ENCODE peak calls at places on chromosomes 4 and X, in ten cellular contexts. One of them, this sample, is unnamed.

GRCh38 chr4:123676550-123677229 is 280.1 kb downstream of the SPRY1 start:
- DNase-seq in adipocyte: no peak
- DNase-seq in testis: no peak
- DNase-seq in psoas muscle: no peak
- DNase-seq in right atrium auricular region: no peak
- DNase-seq in fibroblast of mammary gland: no peak
- DNase-seq in uterus: no peak
- DNase-seq in GM12864: no peak
- DNase-seq in colonic mucosa: no peak
- DNase-seq in upper lobe of right lung: no peak
- DNase-seq in this sample: no peak

GRCh38 chr4:149291463-149291862 is 524.2 kb downstream of the IQCM start:
- DNase-seq in adipocyte: peak
- DNase-seq in testis: no peak
- DNase-seq in psoas muscle: no peak
- DNase-seq in right atrium auricular region: no peak
- DNase-seq in fibroblast of mammary gland: peak
- DNase-seq in uterus: no peak
- DNase-seq in GM12864: no peak
- DNase-seq in colonic mucosa: no peak
- DNase-seq in upper lobe of right lung: no peak
- DNase-seq in this sample: peak

GRCh38 chrX:151796576-151796975 is 62.0 kb downstream of the CNGA2 start:
- DNase-seq in adipocyte: no peak
- DNase-seq in testis: no peak
- DNase-seq in psoas muscle: no peak
- DNase-seq in right atrium auricular region: peak
- DNase-seq in fibroblast of mammary gland: no peak
- DNase-seq in uterus: no peak
- DNase-seq in GM12864: no peak
- DNase-seq in colonic mucosa: no peak
- DNase-seq in upper lobe of right lung: no peak
- DNase-seq in this sample: no peak

GRCh38 chr4:94446386-94446785 is 5.4 kb upstream of the PDLIM5 start:
- DNase-seq in adipocyte: peak
- DNase-seq in testis: no peak
- DNase-seq in psoas muscle: no peak
- DNase-seq in right atrium auricular region: no peak
- DNase-seq in fibroblast of mammary gland: peak
- DNase-seq in uterus: no peak
- DNase-seq in GM12864: no peak
- DNase-seq in colonic mucosa: no peak
- DNase-seq in upper lobe of right lung: no peak
- DNase-seq in this sample: peak

GRCh38 chrX:3501833-3502535 is 155.5 kb upstream of the MXRA5 start:
- DNase-seq in adipocyte: peak
- DNase-seq in testis: no peak
- DNase-seq in psoas muscle: peak
- DNase-seq in right atrium auricular region: no peak
- DNase-seq in fibroblast of mammary gland: peak
- DNase-seq in uterus: no peak
- DNase-seq in GM12864: no peak
- DNase-seq in colonic mucosa: no peak
- DNase-seq in upper lobe of right lung: no peak
- DNase-seq in this sample: peak

GRCh38 chr4:74038161-74039064 is at the start of gene CXCL3:
- DNase-seq in adipocyte: peak
- DNase-seq in testis: peak
- DNase-seq in psoas muscle: peak
- DNase-seq in right atrium auricular region: peak
- DNase-seq in fibroblast of mammary gland: peak
- DNase-seq in uterus: peak
- DNase-seq in GM12864: no peak
- DNase-seq in colonic mucosa: peak
- DNase-seq in upper lobe of right lung: peak
- DNase-seq in this sample: no peak

GRCh38 chr4:856468-856901 is 30.6 kb upstream of the CPLX1 start:
- DNase-seq in adipocyte: no peak
- DNase-seq in testis: no peak
- DNase-seq in psoas muscle: peak
- DNase-seq in right atrium auricular region: no peak
- DNase-seq in fibroblast of mammary gland: no peak
- DNase-seq in uterus: no peak
- DNase-seq in GM12864: no peak
- DNase-seq in colonic mucosa: no peak
- DNase-seq in upper lobe of right lung: peak
- DNase-seq in this sample: no peak

GRCh38 chrX:110734894-110735541 is 60.6 kb downstream of the CHRDL1 start:
- DNase-seq in adipocyte: peak
- DNase-seq in testis: no peak
- DNase-seq in psoas muscle: no peak
- DNase-seq in right atrium auricular region: no peak
- DNase-seq in fibroblast of mammary gland: peak
- DNase-seq in uterus: no peak
- DNase-seq in GM12864: no peak
- DNase-seq in colonic mucosa: no peak
- DNase-seq in upper lobe of right lung: no peak
- DNase-seq in this sample: peak

GRCh38 chr4:48989461-48990203 is 3.6 kb downstream of the CWH43 start:
- DNase-seq in adipocyte: no peak
- DNase-seq in testis: no peak
- DNase-seq in psoas muscle: no peak
- DNase-seq in right atrium auricular region: no peak
- DNase-seq in fibroblast of mammary gland: no peak
- DNase-seq in uterus: no peak
- DNase-seq in GM12864: no peak
- DNase-seq in colonic mucosa: peak
- DNase-seq in upper lobe of right lung: no peak
- DNase-seq in this sample: no peak

GRCh38 chr4:184775854-184776555 is 42.1 kb upstream of the CENPU start:
- DNase-seq in adipocyte: no peak
- DNase-seq in testis: no peak
- DNase-seq in psoas muscle: no peak
- DNase-seq in right atrium auricular region: no peak
- DNase-seq in fibroblast of mammary gland: no peak
- DNase-seq in uterus: no peak
- DNase-seq in GM12864: no peak
- DNase-seq in colonic mucosa: no peak
- DNase-seq in upper lobe of right lung: no peak
- DNase-seq in this sample: no peak

GRCh38 chr4:16843831-16844508 is 54.5 kb downstream of the LDB2 start:
- DNase-seq in adipocyte: peak
- DNase-seq in testis: no peak
- DNase-seq in psoas muscle: no peak
- DNase-seq in right atrium auricular region: no peak
- DNase-seq in fibroblast of mammary gland: peak
- DNase-seq in uterus: no peak
- DNase-seq in GM12864: no peak
- DNase-seq in colonic mucosa: no peak
- DNase-seq in upper lobe of right lung: no peak
- DNase-seq in this sample: peak

GRCh38 chr4:102554482-102554881 is 53.3 kb downstream of the NFKB1 start:
- DNase-seq in adipocyte: no peak
- DNase-seq in testis: no peak
- DNase-seq in psoas muscle: peak
- DNase-seq in right atrium auricular region: peak
- DNase-seq in fibroblast of mammary gland: peak
- DNase-seq in uterus: peak
- DNase-seq in GM12864: no peak
- DNase-seq in colonic mucosa: no peak
- DNase-seq in upper lobe of right lung: no peak
- DNase-seq in this sample: peak

GRCh38 chrX:18664947-18665346 is 7.0 kb downstream of the RS1 start:
- DNase-seq in adipocyte: no peak
- DNase-seq in testis: no peak
- DNase-seq in psoas muscle: no peak
- DNase-seq in right atrium auricular region: no peak
- DNase-seq in fibroblast of mammary gland: no peak
- DNase-seq in uterus: no peak
- DNase-seq in GM12864: no peak
- DNase-seq in colonic mucosa: no peak
- DNase-seq in upper lobe of right lung: no peak
- DNase-seq in this sample: no peak

GRCh38 chr4:184955116-184955515 is 63.2 kb upstream of the HELT start:
- DNase-seq in adipocyte: no peak
- DNase-seq in testis: no peak
- DNase-seq in psoas muscle: no peak
- DNase-seq in right atrium auricular region: no peak
- DNase-seq in fibroblast of mammary gland: no peak
- DNase-seq in uterus: no peak
- DNase-seq in GM12864: no peak
- DNase-seq in colonic mucosa: peak
- DNase-seq in upper lobe of right lung: no peak
- DNase-seq in this sample: no peak

GRCh38 chr4:52864816-52865215 is 2.7 kb downstream of the RASL11B start:
- DNase-seq in adipocyte: peak
- DNase-seq in testis: peak
- DNase-seq in psoas muscle: no peak
- DNase-seq in right atrium auricular region: no peak
- DNase-seq in fibroblast of mammary gland: no peak
- DNase-seq in uterus: no peak
- DNase-seq in GM12864: no peak
- DNase-seq in colonic mucosa: no peak
- DNase-seq in upper lobe of right lung: no peak
- DNase-seq in this sample: no peak

GRCh38 chrX:71103110-71103983 is 3.2 kb downstream of the CXorf65 start:
- DNase-seq in adipocyte: no peak
- DNase-seq in testis: no peak
- DNase-seq in psoas muscle: no peak
- DNase-seq in right atrium auricular region: no peak
- DNase-seq in fibroblast of mammary gland: no peak
- DNase-seq in uterus: no peak
- DNase-seq in GM12864: no peak
- DNase-seq in colonic mucosa: peak
- DNase-seq in upper lobe of right lung: no peak
- DNase-seq in this sample: no peak
- H3K4me3 ChIP-seq in adipocyte: no peak
- H3K4me3 ChIP-seq in testis: no peak
- H3K4me3 ChIP-seq in psoas muscle: no peak
- H3K4me3 ChIP-seq in right atrium auricular region: no peak
- H3K4me3 ChIP-seq in fibroblast of mammary gland: no peak
- H3K4me3 ChIP-seq in uterus: no peak
- H3K4me3 ChIP-seq in GM12864: no peak
- H3K4me3 ChIP-seq in colonic mucosa: no peak
- H3K4me3 ChIP-seq in upper lobe of right lung: no peak
- H3K4me3 ChIP-seq in this sample: no peak

DNA sequence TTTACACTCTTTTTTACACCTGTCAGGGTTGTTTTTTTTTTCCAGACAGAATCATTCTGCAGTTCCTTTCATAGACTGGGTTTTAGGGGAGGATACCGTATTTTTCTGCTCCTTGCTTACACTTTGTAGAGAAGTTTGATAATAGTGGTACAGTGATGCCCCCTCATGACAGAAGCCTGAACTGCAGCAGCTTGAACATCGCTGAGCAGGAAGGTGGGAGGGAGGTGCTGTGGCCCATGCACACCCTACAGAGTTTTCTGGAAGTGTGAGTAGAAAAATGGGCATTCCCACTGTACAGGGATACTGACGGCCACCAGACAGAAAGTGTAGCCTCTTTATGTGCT is 54.5 kb downstream of the RAB40A start:
- DNase-seq in adipocyte: peak
- DNase-seq in testis: peak
- DNase-seq in psoas muscle: peak
- DNase-seq in right atrium auricular region: peak
- DNase-seq in fibroblast of mammary gland: peak
- DNase-seq in uterus: peak
- DNase-seq in GM12864: peak
- DNase-seq in colonic mucosa: peak
- DNase-seq in upper lobe of right lung: peak
- DNase-seq in this sample: no peak
- H3K4me3 ChIP-seq in adipocyte: peak
- H3K4me3 ChIP-seq in testis: no peak
- H3K4me3 ChIP-seq in psoas muscle: peak
- H3K4me3 ChIP-seq in right atrium auricular region: peak
- H3K4me3 ChIP-seq in fibroblast of mammary gland: peak
- H3K4me3 ChIP-seq in uterus: peak
- H3K4me3 ChIP-seq in GM12864: peak
- H3K4me3 ChIP-seq in colonic mucosa: peak
- H3K4me3 ChIP-seq in upper lobe of right lung: peak
- H3K4me3 ChIP-seq in this sample: no peak

GRCh38 chr4:38065181-38065580 is 105.0 kb downstream of the PTTG2 start:
- DNase-seq in adipocyte: no peak
- DNase-seq in testis: no peak
- DNase-seq in psoas muscle: no peak
- DNase-seq in right atrium auricular region: no peak
- DNase-seq in fibroblast of mammary gland: no peak
- DNase-seq in uterus: no peak
- DNase-seq in GM12864: no peak
- DNase-seq in colonic mucosa: no peak
- DNase-seq in upper lobe of right lung: no peak
- DNase-seq in this sample: no peak

GRCh38 chr4:38058186-38058585 is 98.0 kb downstream of the PTTG2 start:
- DNase-seq in adipocyte: no peak
- DNase-seq in testis: no peak
- DNase-seq in psoas muscle: no peak
- DNase-seq in right atrium auricular region: no peak
- DNase-seq in fibroblast of mammary gland: no peak
- DNase-seq in uterus: no peak
- DNase-seq in GM12864: no peak
- DNase-seq in colonic mucosa: no peak
- DNase-seq in upper lobe of right lung: no peak
- DNase-seq in this sample: no peak

GRCh38 chr4:38062894-38063168 is 102.6 kb downstream of the PTTG2 start:
- DNase-seq in adipocyte: no peak
- DNase-seq in testis: no peak
- DNase-seq in psoas muscle: no peak
- DNase-seq in right atrium auricular region: no peak
- DNase-seq in fibroblast of mammary gland: no peak
- DNase-seq in uterus: no peak
- DNase-seq in GM12864: no peak
- DNase-seq in colonic mucosa: no peak
- DNase-seq in upper lobe of right lung: no peak
- DNase-seq in this sample: no peak

GRCh38 chr4:38062088-38062893 is 102.1 kb downstream of the PTTG2 start:
- DNase-seq in adipocyte: peak
- DNase-seq in testis: peak
- DNase-seq in psoas muscle: peak
- DNase-seq in right atrium auricular region: peak
- DNase-seq in fibroblast of mammary gland: peak
- DNase-seq in uterus: peak
- DNase-seq in GM12864: no peak
- DNase-seq in colonic mucosa: peak
- DNase-seq in upper lobe of right lung: peak
- DNase-seq in this sample: no peak

GRCh38 chr4:38060829-38061431 is 100.7 kb downstream of the PTTG2 start:
- DNase-seq in adipocyte: peak
- DNase-seq in testis: no peak
- DNase-seq in psoas muscle: no peak
- DNase-seq in right atrium auricular region: no peak
- DNase-seq in fibroblast of mammary gland: peak
- DNase-seq in uterus: no peak
- DNase-seq in GM12864: no peak
- DNase-seq in colonic mucosa: no peak
- DNase-seq in upper lobe of right lung: no peak
- DNase-seq in this sample: no peak
- H3K4me3 ChIP-seq in adipocyte: no peak
- H3K4me3 ChIP-seq in testis: no peak
- H3K4me3 ChIP-seq in psoas muscle: no peak
- H3K4me3 ChIP-seq in right atrium auricular region: no peak
- H3K4me3 ChIP-seq in fibroblast of mammary gland: no peak
- H3K4me3 ChIP-seq in uterus: no peak
- H3K4me3 ChIP-seq in GM12864: no peak
- H3K4me3 ChIP-seq in colonic mucosa: no peak
- H3K4me3 ChIP-seq in upper lobe of right lung: no peak
- H3K4me3 ChIP-seq in this sample: no peak

GRCh38 chr4:154427149-154427548 is 64.5 kb downstream of the DCHS2 start:
- DNase-seq in adipocyte: no peak
- DNase-seq in testis: no peak
- DNase-seq in psoas muscle: no peak
- DNase-seq in right atrium auricular region: no peak
- DNase-seq in fibroblast of mammary gland: no peak
- DNase-seq in uterus: no peak
- DNase-seq in GM12864: no peak
- DNase-seq in colonic mucosa: no peak
- DNase-seq in upper lobe of right lung: no peak
- DNase-seq in this sample: no peak
- H3K4me3 ChIP-seq in adipocyte: no peak
- H3K4me3 ChIP-seq in testis: no peak
- H3K4me3 ChIP-seq in psoas muscle: no peak
- H3K4me3 ChIP-seq in right atrium auricular region: no peak
- H3K4me3 ChIP-seq in fibroblast of mammary gland: no peak
- H3K4me3 ChIP-seq in uterus: no peak
- H3K4me3 ChIP-seq in GM12864: no peak
- H3K4me3 ChIP-seq in colonic mucosa: no peak
- H3K4me3 ChIP-seq in upper lobe of right lung: no peak
- H3K4me3 ChIP-seq in this sample: no peak

This sample was measured in skeletal muscle cell.